ENCODE peak calls at places on chromosomes 1 and 21, in four cellular contexts. X is IMR-90, G is brain microvascular endothelial cell, T is GM18507. M is an unnamed sample.

GRCh38 chr1:234237416-234237815 is 135.8 kb upstream of the COA6 start:
- DNase-seq in X (no peak), T (no peak), G (no peak), M (no peak)

GRCh38 chr1:221766210-221766609 is 24.3 kb upstream of the DUSP10 start:
- DNase-seq in G (no peak), T (no peak), X (peak), M (no peak)

GRCh38 chr1:94698759-94699502 is 121.2 kb upstream of the SLC44A3 start:
- DNase-seq in X (peak), G (no peak), T (no peak), M (no peak)

GRCh38 chr1:16015960-16016901 is 1.6 kb downstream of the HSPB7 start:
- DNase-seq in X (no peak), T (no peak), G (no peak), M (peak)

GRCh38 chr21:27201197-27201596 is 234.3 kb upstream of the ADAMTS5 start:
- DNase-seq in T (no peak), G (peak), X (peak), M (no peak)

GRCh38 chr1:173867141-173867752 is 542 bp downstream of the GAS5 start:
- DNase-seq in X (no peak), G (no peak), T (no peak), M (no peak)

GRCh38 chr1:21937372-21938121 is 437 bp upstream of the HSPG2 start:
- DNase-seq in T (peak), G (peak), X (peak), M (peak)

GRCh38 chr1:48859429-48859828 is 82.7 kb upstream of the BEND5 start:
- DNase-seq in X (no peak), T (no peak), G (no peak), M (no peak)

GRCh38 chr1:214403431-214403830 is 122.5 kb downstream of the SMYD2 start:
- DNase-seq in G (no peak), T (no peak), X (peak), M (no peak)

GRCh38 chr21:33267250-33267649 is 1.1 kb downstream of the IL10RB start:
- DNase-seq in X (no peak), T (no peak), G (no peak), M (no peak)

GRCh38 chr1:59673575-59674467 is 140.9 kb upstream of the HOOK1 start:
- DNase-seq in G (no peak), T (no peak), X (no peak), M (no peak)

GRCh38 chr21:34536311-34536710 is 24.3 kb upstream of the KCNE1 start:
- DNase-seq in X (no peak), T (no peak), G (no peak), M (no peak)

GRCh38 chr1:205591522-205592351 is 40.1 kb downstream of the ELK4 start:
- DNase-seq in G (peak), T (peak), X (peak), M (peak)

GRCh38 chr21:25080706-25081495 is 526.4 kb downstream of the MRPL39 start:
- DNase-seq in X (peak), G (no peak), T (no peak), M (no peak)

GRCh38 chr1:234715252-234715945 is 105.4 kb upstream of the IRF2BP2 start:
- DNase-seq in X (no peak), G (no peak), T (no peak), M (no peak)

GRCh38 chr1:9126511-9126910 is 2.4 kb downstream of the GPR157 start:
- DNase-seq in G (no peak), X (no peak), T (no peak), M (no peak)

GRCh38 chr1:115670476-115671175 is 28.9 kb downstream of the VANGL1 start:
- DNase-seq in G (no peak), X (peak), T (no peak), M (no peak)

GRCh38 chr1:1179339-1179982 is 5.8 kb downstream of the TTLL10 start:
- DNase-seq in T (no peak), X (no peak), G (no peak), M (no peak)

GRCh38 chr1:61640531-61641125 is 84.3 kb downstream of the TM2D1 start:
- DNase-seq in G (no peak), T (no peak), X (no peak), M (no peak)

GRCh38 chr1:55803429-55803828 is 588.3 kb upstream of the USP24 start:
- DNase-seq in T (no peak), X (no peak), G (no peak), M (no peak)

GRCh38 chr1:227733751-227734545 is 1.2 kb downstream of the JMJD4 start:
- DNase-seq in T (no peak), G (no peak), X (no peak), M (no peak)

GRCh38 chr1:228058981-228059535 is 23.4 kb upstream of the ARF1 start:
- DNase-seq in T (no peak), G (no peak), X (no peak), M (no peak)

GRCh38 chr1:1873186-1873585 is 17.7 kb downstream of the GNB1 start:
- DNase-seq in T (no peak), G (no peak), X (no peak), M (no peak)

GRCh38 chr1:202208458-202208857 is 14.9 kb downstream of the LGR6 start:
- DNase-seq in G (no peak), X (no peak), T (no peak), M (no peak)

GRCh38 chr1:235688096-235688495 is 38.5 kb upstream of the GNG4 start:
- DNase-seq in X (no peak), T (no peak), G (no peak), M (no peak)

GRCh38 chr1:183093821-183094287 is 70.6 kb downstream of the LAMC1 start:
- DNase-seq in T (no peak), G (no peak), X (peak), M (peak)

GRCh38 chr1:168628807-168629206 is 52.4 kb downstream of the XCL1 start:
- DNase-seq in X (peak), G (peak), T (no peak), M (no peak)

GRCh38 chr1:15186073-15186845 is 32.7 kb downstream of the TMEM51 start:
- DNase-seq in T (no peak), G (no peak), X (no peak), M (no peak)

GRCh38 chr21:42553435-42553834 is 39.8 kb downstream of the SLC37A1 start:
- DNase-seq in X (no peak), T (no peak), G (no peak), M (no peak)

GRCh38 chr1:15249032-15249601 is 2.1 kb downstream of the FHAD1 start:
- DNase-seq in T (no peak), G (peak), X (peak), M (no peak)

GRCh38 chr1:209030454-209031167 is 552.9 kb upstream of the CAMK1G start:
- DNase-seq in T (no peak), X (no peak), G (no peak), M (no peak)

GRCh38 chr1:228836954-228837481 is 101.7 kb downstream of the RHOU start:
- DNase-seq in X (no peak), T (no peak), G (no peak), M (no peak)

GRCh38 chr1:56910441-56910985 is 55.3 kb downstream of the C8B start:
- DNase-seq in T (no peak), G (no peak), X (no peak), M (no peak)

GRCh38 chr1:174428739-174429138 is 19.0 kb upstream of the GPR52 start:
- DNase-seq in X (no peak), T (no peak), G (no peak), M (no peak)